ENCODE peak calls at places on chromosomes 6 and 20, in eight cellular contexts. M is fibroblast of lung, D is uterus, O is neural progenitor cell, V is GM23338, T is pancreas, G is cardiac muscle cell, E is PC-3. L is an unnamed sample. For H3K4me1, the result is how much of the 10 kb centered on the place peaks cover.

GRCh38 chr6:110683236-110683635 is 132.0 kb downstream of the CDK19 start:
- DNase-seq in O (no peak), G (no peak), E (no peak), V (no peak), T (no peak), D (no peak), M (no peak), L (no peak)

GRCh38 chr20:61230-61629 is 26.2 kb upstream of the DEFB125 start:
- DNase-seq in T (no peak), V (no peak), O (no peak), E (no peak), G (no peak), D (no peak), M (no peak), L (no peak)

GRCh38 chr6:140344149-140344913 is 969.9 kb upstream of the CITED2 start:
- DNase-seq in D (no peak), M (peak), G (peak), E (peak), T (no peak), O (no peak), V (no peak), L (no peak)

GRCh38 chr6:9710574-9710973 is 704.3 kb downstream of the TFAP2A start:
- DNase-seq in T (no peak), O (no peak), M (no peak), D (no peak), E (no peak), G (no peak), V (no peak), L (no peak)

GRCh38 chr6:14046476-14047068 is 71.0 kb upstream of the CD83 start:
- DNase-seq in O (peak), D (no peak), V (peak), M (peak), E (peak), G (peak), T (peak), L (peak)

GRCh38 chr20:57464642-57465211 is 60.2 kb downstream of the CTCFL start:
- DNase-seq in D (no peak), G (peak), V (peak), T (no peak), E (peak), O (no peak), M (no peak), L (no peak)

GRCh38 chr6:152136449-152136825 is 329.0 kb downstream of the ESR1 start:
- DNase-seq in D (no peak), T (no peak), O (no peak), G (no peak), M (no peak), E (peak), V (no peak), L (no peak)

GRCh38 chr6:162485464-162485863 is 242.1 kb downstream of the PRKN start:
- DNase-seq in M (no peak), T (no peak), D (no peak), V (no peak), E (no peak), O (no peak), G (no peak), L (no peak)

GRCh38 chr20:22905667-22906066 is 129.4 kb upstream of the SSTR4 start:
- DNase-seq in O (no peak), T (no peak), G (peak), V (no peak), E (no peak), D (no peak), M (peak), L (no peak)

GRCh38 chr6:25441658-25442276 is 162.6 kb downstream of the CARMIL1 start:
- DNase-seq in E (no peak), M (no peak), V (no peak), D (no peak), T (no peak), G (no peak), O (no peak), L (no peak)

DNA sequence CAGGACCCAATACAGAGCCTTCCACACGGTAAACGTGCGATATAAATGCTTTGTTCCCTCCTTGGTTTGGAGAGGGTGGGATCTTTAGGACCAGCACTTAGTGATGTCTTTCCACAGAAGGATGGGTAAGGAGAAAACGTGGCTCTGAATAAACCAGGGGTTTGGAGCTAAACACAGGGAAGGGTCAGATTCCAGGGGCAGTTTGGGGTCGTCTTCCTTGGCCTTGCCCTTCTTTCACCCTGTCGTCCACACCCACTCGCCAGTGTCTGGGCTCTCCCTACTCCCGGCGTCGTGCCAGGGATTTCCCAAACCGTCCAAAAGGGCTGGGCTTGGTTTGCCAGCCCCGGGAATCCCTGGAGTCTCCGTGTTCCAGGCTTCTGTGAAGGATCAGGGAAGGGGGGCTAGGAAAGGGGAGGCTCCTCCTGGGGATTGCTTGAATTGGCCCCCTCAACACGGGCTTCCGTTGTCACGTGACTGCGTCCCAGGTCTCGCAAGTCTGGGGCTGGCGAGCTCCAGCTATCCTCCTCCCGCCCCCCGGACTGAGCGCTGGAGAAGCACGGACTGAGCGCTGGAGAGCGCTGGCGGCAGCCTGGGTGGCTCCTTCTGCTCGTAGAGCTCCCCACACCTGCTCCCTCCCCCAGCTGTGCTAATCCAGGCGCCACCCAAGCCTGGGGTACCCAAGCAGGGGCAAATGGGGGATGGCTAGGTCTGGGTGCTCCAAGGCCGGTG is 9.5 kb upstream of the ARMC12 start:
- DNase-seq in G (peak), T (no peak), O (peak), D (peak), M (peak), E (peak), V (peak), L (peak)
- H3K4me1 ChIP-seq in G (under half), T (half or more), O (half or more), D (under half), M (under half), E (under half), V (under half), L (half or more)

GRCh38 chr20:62229667-62230066 is 8.7 kb upstream of the OSBPL2 start:
- DNase-seq in O (no peak), V (no peak), T (no peak), M (no peak), D (no peak), G (no peak), E (no peak), L (no peak)

GRCh38 chr20:62227591-62227976 is 7.5 kb upstream of the HRH3 start:
- DNase-seq in T (no peak), G (no peak), E (no peak), M (no peak), O (no peak), D (no peak), V (no peak), L (no peak)

GRCh38 chr20:62230276-62230675 is 8.0 kb upstream of the OSBPL2 start:
- DNase-seq in V (no peak), T (no peak), O (no peak), G (no peak), E (no peak), M (no peak), D (no peak), L (no peak)

GRCh38 chr20:62227977-62228958 is 8.2 kb upstream of the HRH3 start:
- DNase-seq in T (peak), M (no peak), E (no peak), G (no peak), V (peak), O (peak), D (no peak), L (no peak)

GRCh38 chr20:62228982-62229545 is 9.0 kb upstream of the HRH3 start:
- DNase-seq in M (no peak), O (no peak), E (no peak), T (no peak), G (no peak), D (no peak), V (no peak), L (no peak)
- H3K4me1 ChIP-seq in M (under half), O (under half), E (under half), T (under half), G (under half), D (under half), V (under half), L (under half)

GRCh38 chr6:166588691-166589333 is 2.3 kb upstream of the RAMACL start:
- DNase-seq in G (peak), V (peak), M (no peak), D (no peak), O (no peak), T (no peak), E (no peak), L (no peak)
- H3K4me1 ChIP-seq in G (under half), V (under half), M (under half), D (under half), O (under half), T (under half), E (under half), L (under half)

DNA sequence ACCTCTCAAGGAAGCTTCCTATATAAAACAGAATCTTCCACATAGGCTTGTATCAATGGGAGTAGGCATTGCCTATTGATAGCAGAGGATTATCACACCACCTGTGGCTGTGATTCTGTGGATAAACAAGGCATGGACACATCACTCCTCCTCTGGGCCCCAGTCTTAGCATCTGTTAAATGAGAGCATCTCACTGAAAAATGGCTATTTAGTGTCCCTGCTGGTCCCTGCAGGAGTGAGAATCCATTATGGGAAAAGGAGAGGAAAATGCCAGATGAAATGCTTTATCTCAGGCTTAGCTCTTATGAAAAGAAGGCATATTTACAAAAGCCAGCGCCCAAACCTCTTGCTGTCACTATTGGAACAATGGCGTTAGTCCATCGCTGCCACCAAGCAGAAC is 658.5 kb upstream of the CHD6 start:
- DNase-seq in T (no peak), M (no peak), G (no peak), D (no peak), V (no peak), O (peak), E (no peak), L (no peak)
- H3K4me1 ChIP-seq in T (under half), M (under half), G (under half), D (under half), V (under half), O (under half), E (under half), L (under half)

DNA sequence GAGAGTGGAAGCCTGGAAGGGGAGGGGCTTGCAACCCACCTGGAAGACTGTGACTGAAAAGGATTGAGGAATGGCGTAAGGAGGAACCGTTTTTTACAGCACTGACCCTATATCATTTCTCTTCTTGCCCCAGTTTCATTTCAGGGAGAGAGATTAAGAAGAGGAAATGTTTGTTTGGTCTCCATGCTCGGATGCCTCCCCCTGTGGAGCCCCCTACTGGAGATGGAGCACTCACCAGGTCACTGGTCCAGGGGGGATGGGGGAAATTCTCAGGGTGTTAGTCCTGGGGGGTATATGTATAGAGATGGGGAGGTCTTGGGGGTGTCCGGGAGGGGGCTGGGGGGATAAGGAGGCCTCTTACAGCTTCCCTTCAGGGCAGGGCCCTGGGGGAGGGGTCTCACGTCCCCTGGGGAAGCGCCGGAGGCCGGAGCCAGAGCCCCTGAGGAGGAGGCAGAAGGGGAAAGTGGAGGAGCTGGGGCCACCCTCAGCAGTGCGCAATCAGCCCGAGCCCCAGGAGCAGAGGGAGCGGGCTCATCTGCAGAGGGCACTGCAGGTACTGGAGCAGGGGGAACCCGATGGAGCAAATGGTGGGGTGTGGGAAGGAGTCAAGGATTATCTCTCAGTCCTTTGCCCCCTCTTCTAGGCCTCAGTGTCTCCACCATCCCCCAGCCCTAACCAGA is 3.2 kb downstream of the CUTA start:
- DNase-seq in M (no peak), D (no peak), G (no peak), T (no peak), O (peak), V (peak), E (peak), L (no peak)
- H3K4me1 ChIP-seq in M (under half), D (under half), G (under half), T (under half), O (under half), V (under half), E (under half), L (under half)

DNA sequence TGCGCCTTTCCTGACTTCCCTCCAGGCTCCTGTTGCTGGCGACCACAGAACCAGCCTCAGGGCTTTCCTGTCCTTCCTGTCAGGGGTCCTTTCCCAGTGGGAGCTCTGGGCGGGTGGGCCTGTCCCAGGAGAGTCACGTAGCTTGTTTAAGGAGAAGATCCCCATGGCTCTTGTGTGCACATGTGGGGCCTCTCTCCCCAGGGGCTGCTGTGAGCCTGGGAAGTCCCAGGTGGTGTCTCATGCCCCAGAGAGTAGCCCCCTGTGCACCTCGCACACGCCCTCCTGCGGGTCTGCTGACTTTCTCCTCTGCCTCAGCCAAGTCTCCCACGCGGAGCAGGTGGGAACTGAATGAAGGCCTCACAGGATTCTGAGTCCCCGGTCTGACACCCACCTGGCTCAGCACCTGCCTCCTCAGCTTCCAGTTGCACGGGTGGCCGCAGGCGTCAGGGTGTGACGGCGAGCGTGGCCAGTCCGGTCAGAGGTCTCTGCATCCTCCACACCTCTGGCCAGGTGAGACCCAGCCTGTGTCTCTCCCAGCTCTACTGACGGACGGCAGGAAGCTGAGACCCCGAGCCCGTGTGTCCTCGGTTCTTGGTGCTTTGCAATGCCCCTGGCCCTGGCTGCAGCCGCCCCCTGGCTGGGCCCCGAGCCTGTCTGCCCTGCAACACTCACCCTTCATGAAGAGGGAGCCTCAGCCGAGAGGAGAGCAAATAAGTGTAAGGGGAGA is 5.6 kb upstream of the NKAIN4 start:
- DNase-seq in D (no peak), T (no peak), E (no peak), M (no peak), G (no peak), V (no peak), O (no peak), L (no peak)
- H3K4me1 ChIP-seq in D (under half), T (under half), E (under half), M (under half), G (under half), V (under half), O (under half), L (under half)

GRCh38 chr20:44597930-44598329 is 15.6 kb downstream of the PKIG start:
- DNase-seq in T (no peak), O (no peak), D (no peak), V (no peak), M (no peak), E (no peak), G (no peak), L (no peak)
- H3K4me1 ChIP-seq in T (under half), O (under half), D (under half), V (under half), M (under half), E (half or more), G (under half), L (under half)

GRCh38 chr6:7125290-7125689 is 17.5 kb downstream of the RREB1 start:
- DNase-seq in G (no peak), E (no peak), T (no peak), V (no peak), O (no peak), D (no peak), M (no peak), L (no peak)
- H3K4me1 ChIP-seq in G (under half), E (under half), T (under half), V (under half), O (under half), D (under half), M (under half), L (under half)

L was measured in prostate gland.